ENCODE peak calls at places on chromosome 19, in seven cellular contexts. One of them, this sample, is unnamed.

GRCh38 chr19:19342086-19343015 is 21.7 kb downstream of the MAU2 start:
- DNase-seq in stomach: peak
- DNase-seq in CD4-positive, alpha-beta T cell: no peak
- DNase-seq in tibial artery: no peak
- DNase-seq in PC-3: peak
- DNase-seq in uterus: peak
- DNase-seq in tibial nerve: no peak
- DNase-seq in this sample: peak

GRCh38 chr19:55315956-55316525 is 9.1 kb downstream of the TMEM150B start:
- DNase-seq in uterus: no peak
- DNase-seq in stomach: no peak
- DNase-seq in PC-3: no peak
- DNase-seq in tibial nerve: no peak
- DNase-seq in tibial artery: no peak
- DNase-seq in CD4-positive, alpha-beta T cell: no peak
- DNase-seq in this sample: no peak

GRCh38 chr19:58054792-58055482 is 4.1 kb upstream of the ZNF135 start:
- DNase-seq in stomach: no peak
- DNase-seq in CD4-positive, alpha-beta T cell: no peak
- DNase-seq in tibial artery: no peak
- DNase-seq in uterus: peak
- DNase-seq in PC-3: no peak
- DNase-seq in tibial nerve: no peak
- DNase-seq in this sample: no peak

GRCh38 chr19:7326105-7326877 is 22.4 kb upstream of the ARHGEF18 start:
- DNase-seq in uterus: no peak
- DNase-seq in tibial artery: no peak
- DNase-seq in PC-3: peak
- DNase-seq in stomach: no peak
- DNase-seq in CD4-positive, alpha-beta T cell: no peak
- DNase-seq in tibial nerve: peak
- DNase-seq in this sample: no peak

GRCh38 chr19:7595466-7596133 is at the start of gene CAMSAP3:
- DNase-seq in PC-3: peak
- DNase-seq in tibial nerve: no peak
- DNase-seq in uterus: no peak
- DNase-seq in CD4-positive, alpha-beta T cell: peak
- DNase-seq in tibial artery: no peak
- DNase-seq in stomach: peak
- DNase-seq in this sample: peak

GRCh38 chr19:3125900-3126524 is 9.8 kb upstream of the GNA15 start:
- DNase-seq in stomach: peak
- DNase-seq in PC-3: peak
- DNase-seq in CD4-positive, alpha-beta T cell: peak
- DNase-seq in tibial nerve: no peak
- DNase-seq in uterus: no peak
- DNase-seq in tibial artery: no peak
- DNase-seq in this sample: peak

GRCh38 chr19:18278521-18279265 is 2.7 kb downstream of the JUND start:
- DNase-seq in PC-3: no peak
- DNase-seq in tibial nerve: no peak
- DNase-seq in tibial artery: no peak
- DNase-seq in CD4-positive, alpha-beta T cell: peak
- DNase-seq in uterus: no peak
- DNase-seq in stomach: peak
- DNase-seq in this sample: peak

GRCh38 chr19:28544451-28545261 is 668.3 kb downstream of the UQCRFS1 start:
- DNase-seq in tibial nerve: no peak
- DNase-seq in CD4-positive, alpha-beta T cell: no peak
- DNase-seq in PC-3: no peak
- DNase-seq in tibial artery: no peak
- DNase-seq in stomach: no peak
- DNase-seq in uterus: no peak
- DNase-seq in this sample: no peak

GRCh38 chr19:51837145-51837544 is 42.2 kb downstream of the FPR3 start:
- DNase-seq in stomach: no peak
- DNase-seq in CD4-positive, alpha-beta T cell: no peak
- DNase-seq in PC-3: no peak
- DNase-seq in tibial nerve: no peak
- DNase-seq in uterus: no peak
- DNase-seq in tibial artery: no peak
- DNase-seq in this sample: no peak

GRCh38 chr19:54448037-54448773 is 794 bp upstream of the LENG8 start:
- DNase-seq in stomach: no peak
- DNase-seq in tibial artery: peak
- DNase-seq in uterus: peak
- DNase-seq in CD4-positive, alpha-beta T cell: peak
- DNase-seq in tibial nerve: peak
- DNase-seq in PC-3: peak
- DNase-seq in this sample: peak

GRCh38 chr19:27929399-27929798 is 1283.6 kb downstream of the UQCRFS1 start:
- DNase-seq in uterus: no peak
- DNase-seq in tibial artery: no peak
- DNase-seq in PC-3: no peak
- DNase-seq in CD4-positive, alpha-beta T cell: no peak
- DNase-seq in tibial nerve: no peak
- DNase-seq in stomach: no peak
- DNase-seq in this sample: no peak

GRCh38 chr19:3470500-3471128 is 9.7 kb downstream of the SMIM24 start:
- DNase-seq in stomach: no peak
- DNase-seq in uterus: peak
- DNase-seq in tibial nerve: no peak
- DNase-seq in tibial artery: no peak
- DNase-seq in CD4-positive, alpha-beta T cell: no peak
- DNase-seq in PC-3: no peak
- DNase-seq in this sample: no peak

GRCh38 chr19:27794444-27795042 is 1418.4 kb downstream of the UQCRFS1 start:
- DNase-seq in stomach: no peak
- DNase-seq in tibial nerve: no peak
- DNase-seq in CD4-positive, alpha-beta T cell: no peak
- DNase-seq in tibial artery: no peak
- DNase-seq in uterus: no peak
- DNase-seq in PC-3: peak
- DNase-seq in this sample: no peak

GRCh38 chr19:7970716-7971448 is 27.4 kb upstream of the TIMM44 start:
- DNase-seq in tibial artery: no peak
- DNase-seq in tibial nerve: peak
- DNase-seq in uterus: no peak
- DNase-seq in PC-3: peak
- DNase-seq in stomach: peak
- DNase-seq in CD4-positive, alpha-beta T cell: no peak
- DNase-seq in this sample: peak

GRCh38 chr19:19315444-19315843 is 4.9 kb downstream of the SUGP1 start:
- DNase-seq in stomach: no peak
- DNase-seq in tibial artery: no peak
- DNase-seq in uterus: no peak
- DNase-seq in CD4-positive, alpha-beta T cell: no peak
- DNase-seq in tibial nerve: no peak
- DNase-seq in PC-3: no peak
- DNase-seq in this sample: no peak

GRCh38 chr19:18086590-18087138 is at the start of gene IL12RB1:
- DNase-seq in PC-3: no peak
- DNase-seq in stomach: peak
- DNase-seq in uterus: no peak
- DNase-seq in CD4-positive, alpha-beta T cell: peak
- DNase-seq in tibial artery: no peak
- DNase-seq in tibial nerve: no peak
- DNase-seq in this sample: no peak

GRCh38 chr19:50311723-50312635 is 17.2 kb downstream of the KCNC3 start:
- DNase-seq in stomach: no peak
- DNase-seq in PC-3: peak
- DNase-seq in CD4-positive, alpha-beta T cell: no peak
- DNase-seq in tibial artery: no peak
- DNase-seq in uterus: no peak
- DNase-seq in tibial nerve: no peak
- DNase-seq in this sample: no peak

GRCh38 chr19:55648657-55649578 is 906 bp downstream of the CCDC106 start:
- DNase-seq in CD4-positive, alpha-beta T cell: no peak
- DNase-seq in PC-3: no peak
- DNase-seq in uterus: no peak
- DNase-seq in stomach: no peak
- DNase-seq in tibial nerve: no peak
- DNase-seq in tibial artery: no peak
- DNase-seq in this sample: no peak

GRCh38 chr19:6068711-6069110 is 41.6 kb downstream of the RFX2 start:
- DNase-seq in stomach: no peak
- DNase-seq in tibial nerve: no peak
- DNase-seq in tibial artery: no peak
- DNase-seq in PC-3: no peak
- DNase-seq in CD4-positive, alpha-beta T cell: no peak
- DNase-seq in uterus: no peak
- DNase-seq in this sample: no peak

GRCh38 chr19:5323475-5323811 is 17.2 kb downstream of the PTPRS start:
- DNase-seq in tibial artery: no peak
- DNase-seq in PC-3: no peak
- DNase-seq in tibial nerve: no peak
- DNase-seq in uterus: no peak
- DNase-seq in CD4-positive, alpha-beta T cell: no peak
- DNase-seq in stomach: no peak
- DNase-seq in this sample: no peak

GRCh38 chr19:46513461-46514236 is 18.0 kb upstream of the PNMA8B start:
- DNase-seq in tibial nerve: peak
- DNase-seq in stomach: peak
- DNase-seq in tibial artery: peak
- DNase-seq in CD4-positive, alpha-beta T cell: peak
- DNase-seq in PC-3: peak
- DNase-seq in uterus: peak
- DNase-seq in this sample: peak

GRCh38 chr19:4472174-4472974 is at the start of gene HDGFL2:
- DNase-seq in stomach: no peak
- DNase-seq in CD4-positive, alpha-beta T cell: peak
- DNase-seq in tibial artery: no peak
- DNase-seq in PC-3: no peak
- DNase-seq in uterus: peak
- DNase-seq in tibial nerve: no peak
- DNase-seq in this sample: no peak

GRCh38 chr19:3801412-3802096 is 15.4 kb upstream of the MATK start:
- DNase-seq in tibial artery: no peak
- DNase-seq in uterus: no peak
- DNase-seq in PC-3: peak
- DNase-seq in stomach: peak
- DNase-seq in tibial nerve: no peak
- DNase-seq in CD4-positive, alpha-beta T cell: peak
- DNase-seq in this sample: peak

GRCh38 chr19:34230833-34231232 is 23.5 kb upstream of the GARRE1 start:
- DNase-seq in CD4-positive, alpha-beta T cell: no peak
- DNase-seq in tibial nerve: no peak
- DNase-seq in PC-3: no peak
- DNase-seq in uterus: no peak
- DNase-seq in stomach: no peak
- DNase-seq in tibial artery: no peak
- DNase-seq in this sample: no peak
- H3K27ac ChIP-seq in CD4-positive, alpha-beta T cell: no peak
- H3K27ac ChIP-seq in tibial nerve: peak
- H3K27ac ChIP-seq in PC-3: no peak
- H3K27ac ChIP-seq in uterus: no peak
- H3K27ac ChIP-seq in stomach: no peak
- H3K27ac ChIP-seq in tibial artery: no peak
- H3K27ac ChIP-seq in this sample: no peak

DNA sequence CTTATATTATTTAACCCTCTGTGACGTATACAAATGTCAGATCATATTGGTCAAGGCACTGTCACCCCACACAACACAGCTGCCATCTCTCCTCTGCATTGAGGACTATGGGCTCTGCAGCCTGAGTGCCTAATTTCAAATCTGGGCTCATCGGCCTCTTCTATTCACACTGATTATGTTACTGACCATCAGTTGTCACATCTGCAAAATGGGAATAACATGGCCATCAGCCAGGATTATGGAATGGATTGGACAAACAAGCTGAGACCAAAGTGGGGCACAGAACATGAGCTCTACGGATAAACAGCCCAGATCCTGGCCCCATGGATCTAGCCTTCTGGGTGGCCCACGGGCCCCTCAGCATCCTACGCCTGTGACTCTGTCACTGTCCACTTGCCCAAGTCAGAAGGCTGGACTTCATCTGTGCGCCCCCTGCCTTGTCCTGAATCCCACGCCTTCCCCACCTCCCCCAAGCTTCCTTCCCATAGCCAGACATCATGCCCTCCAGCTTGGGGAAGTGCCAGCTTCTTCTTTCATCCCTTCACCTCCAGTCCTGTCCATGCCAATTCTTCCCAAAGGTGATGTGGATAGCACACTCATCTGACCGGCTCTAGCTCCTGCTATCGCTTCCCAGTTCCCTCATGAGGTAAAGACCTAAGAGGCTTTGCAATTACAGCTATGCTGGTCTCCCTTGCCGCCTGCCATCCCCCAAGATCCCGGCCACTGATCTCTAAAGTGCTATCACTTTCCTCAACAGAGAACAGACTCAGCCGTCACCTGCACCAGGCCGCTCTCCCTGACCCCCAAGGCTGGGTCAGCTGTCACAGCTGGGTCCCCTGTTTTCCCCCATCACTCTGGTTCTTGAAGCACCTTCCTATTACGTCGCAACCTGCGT is 872 bp downstream of the FARSA start:
- DNase-seq in stomach: no peak
- DNase-seq in uterus: no peak
- DNase-seq in tibial nerve: no peak
- DNase-seq in tibial artery: no peak
- DNase-seq in CD4-positive, alpha-beta T cell: no peak
- DNase-seq in PC-3: peak
- DNase-seq in this sample: no peak
- H3K27ac ChIP-seq in stomach: peak
- H3K27ac ChIP-seq in uterus: peak
- H3K27ac ChIP-seq in tibial nerve: peak
- H3K27ac ChIP-seq in tibial artery: peak
- H3K27ac ChIP-seq in CD4-positive, alpha-beta T cell: no peak
- H3K27ac ChIP-seq in PC-3: peak
- H3K27ac ChIP-seq in this sample: peak

DNA sequence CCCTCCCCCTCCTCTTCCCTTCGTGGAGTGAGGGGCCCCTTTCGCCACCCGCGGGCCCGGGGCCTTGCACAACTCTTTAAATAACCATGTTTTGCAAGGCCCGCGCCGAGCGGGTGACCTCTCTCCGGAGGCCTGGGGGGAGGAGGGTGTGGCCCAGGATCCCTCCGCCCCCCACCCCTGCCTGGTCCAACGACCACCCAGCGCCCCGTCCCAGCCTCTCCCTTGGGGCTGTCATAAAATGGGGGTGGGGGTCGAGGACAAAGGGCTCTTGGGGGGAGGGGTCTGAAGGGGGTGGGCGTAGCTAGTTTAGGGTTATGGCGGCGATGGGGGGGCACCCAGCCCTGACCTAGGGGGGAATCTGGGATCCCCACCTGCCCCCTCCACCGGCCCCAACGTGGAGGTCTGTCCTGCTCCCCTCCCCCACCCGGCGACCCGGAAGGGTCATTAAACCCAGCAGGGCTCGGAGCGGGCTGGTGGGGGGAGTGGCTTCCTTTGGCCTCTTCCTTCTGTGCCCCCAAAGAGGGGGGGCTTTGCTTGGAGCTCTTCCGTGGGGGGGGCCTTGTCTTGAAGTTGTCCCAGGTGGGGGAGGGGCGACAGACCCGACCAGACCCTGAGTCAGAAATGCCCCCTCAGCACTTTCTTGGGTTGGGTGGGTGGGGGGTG is 1.3 kb downstream of the ARID3A start:
- DNase-seq in tibial artery: peak
- DNase-seq in CD4-positive, alpha-beta T cell: no peak
- DNase-seq in stomach: peak
- DNase-seq in uterus: peak
- DNase-seq in PC-3: no peak
- DNase-seq in tibial nerve: peak
- DNase-seq in this sample: peak
- H3K27ac ChIP-seq in tibial artery: peak
- H3K27ac ChIP-seq in CD4-positive, alpha-beta T cell: no peak
- H3K27ac ChIP-seq in stomach: peak
- H3K27ac ChIP-seq in uterus: peak
- H3K27ac ChIP-seq in PC-3: no peak
- H3K27ac ChIP-seq in tibial nerve: peak
- H3K27ac ChIP-seq in this sample: peak

GRCh38 chr19:45099465-45100201 is 6.7 kb downstream of the PPP1R37 start:
- DNase-seq in tibial nerve: no peak
- DNase-seq in tibial artery: no peak
- DNase-seq in CD4-positive, alpha-beta T cell: no peak
- DNase-seq in PC-3: no peak
- DNase-seq in uterus: no peak
- DNase-seq in stomach: peak
- DNase-seq in this sample: no peak
- H3K27ac ChIP-seq in tibial nerve: no peak
- H3K27ac ChIP-seq in tibial artery: no peak
- H3K27ac ChIP-seq in CD4-positive, alpha-beta T cell: no peak
- H3K27ac ChIP-seq in PC-3: no peak
- H3K27ac ChIP-seq in uterus: no peak
- H3K27ac ChIP-seq in stomach: peak
- H3K27ac ChIP-seq in this sample: peak

This sample was measured in Peyer's patch.